ENCODE peak calls at places on chromosomes 2 and 18, in four cellular contexts. C is psoas muscle, J is MM.1S, S is breast epithelium. N is an unnamed sample.

GRCh38 chr2:196989496-196989895 is 63.0 kb upstream of the PGAP1 start:
- DNase-seq in C (no peak), J (no peak), S (no peak), N (no peak)

GRCh38 chr18:58858591-58859468 is 5.8 kb upstream of the ZNF532 start:
- DNase-seq in C (peak; percentile 49), J (no peak), S (no peak), N (no peak)

GRCh38 chr18:46369323-46369722 is 265.1 kb downstream of the HAUS1 start:
- DNase-seq in C (no peak), J (no peak), S (no peak), N (no peak)

GRCh38 chr2:187079901-187080300 is 230.9 kb upstream of the ZSWIM2 start:
- DNase-seq in C (no peak), J (no peak), S (no peak), N (no peak)

GRCh38 chr18:80109676-80110078 is 615 bp downstream of the ADNP2 start:
- DNase-seq in C (peak; percentile 29), J (no peak), S (no peak), N (peak; percentile 65)

GRCh38 chr2:9558948-9559381 is 3.3 kb upstream of the ADAM17 start:
- DNase-seq in C (no peak), J (no peak), S (no peak), N (no peak)

GRCh38 chr2:236666646-236667204 is 97.1 kb downstream of the ACKR3 start:
- DNase-seq in C (no peak), J (no peak), S (no peak), N (no peak)

GRCh38 chr2:37471994-37472393 is 127.6 kb downstream of the QPCT start:
- DNase-seq in C (no peak), J (no peak), S (no peak), N (no peak)

GRCh38 chr2:176784633-176785193 is 427.9 kb upstream of the HNRNPA3 start:
- DNase-seq in C (no peak), J (no peak), S (no peak), N (no peak)

GRCh38 chr2:72917138-72917874 is at the start of gene EMX1:
- DNase-seq in C (peak; percentile 36), J (peak; percentile 88), S (no peak), N (peak; percentile 83)

GRCh38 chr2:240509667-240510512 is 47.9 kb downstream of the ANKMY1 start:
- DNase-seq in C (no peak), J (no peak), S (peak; percentile 20), N (no peak)

GRCh38 chr2:85181844-85182456 is 48.8 kb downstream of the TCF7L1 start:
- DNase-seq in C (no peak), J (no peak), S (no peak), N (peak; percentile 3)

GRCh38 chr2:46718797-46719196 is 196.8 kb downstream of the MCFD2 start:
- DNase-seq in C (no peak), J (no peak), S (no peak), N (no peak)

GRCh38 chr2:149456285-149456684 is 125.9 kb downstream of the LYPD6 start:
- DNase-seq in C (no peak), J (no peak), S (no peak), N (no peak)

GRCh38 chr18:52422985-52423601 is 83.1 kb downstream of the DCC start:
- DNase-seq in C (no peak), J (no peak), S (no peak), N (no peak)

GRCh38 chr2:131635576-131635975 is 107.9 kb downstream of the CCDC74A start:
- DNase-seq in C (no peak), J (no peak), S (no peak), N (no peak)

GRCh38 chr18:23380001-23380550 is 73.0 kb upstream of the RIOK3 start:
- DNase-seq in C (no peak), J (no peak), S (no peak), N (no peak)

GRCh38 chr2:24586955-24587354 is 95.9 kb downstream of the NCOA1 start:
- DNase-seq in C (no peak), J (no peak), S (no peak), N (no peak)

GRCh38 chr2:191811807-191812602 is 34.9 kb downstream of the CAVIN2 start:
- DNase-seq in C (peak; percentile 38), J (peak; percentile 68), S (peak; percentile 56), N (peak; percentile 75)

GRCh38 chr2:165675551-165675968 is 118.5 kb downstream of the GALNT3 start:
- DNase-seq in C (no peak), J (peak; percentile 49), S (no peak), N (no peak)

GRCh38 chr2:25174192-25174861 is 5.9 kb upstream of the POMC start:
- DNase-seq in C (no peak), J (no peak), S (no peak), N (no peak)

GRCh38 chr2:224650815-224651439 is 65.2 kb downstream of the CCDC195 start:
- DNase-seq in C (no peak), J (peak; percentile 49), S (no peak), N (peak; percentile 60)

GRCh38 chr2:211611621-211612020 is 927.0 kb downstream of the ERBB4 start:
- DNase-seq in C (no peak), J (no peak), S (no peak), N (no peak)

GRCh38 chr18:77151791-77152517 is 19.4 kb upstream of the MBP start:
- DNase-seq in C (no peak), J (no peak), S (no peak), N (no peak)

GRCh38 chr18:48996901-48997463 is 46.2 kb upstream of the SMAD7 start:
- DNase-seq in C (no peak), J (no peak), S (no peak), N (no peak)

GRCh38 chr2:240520143-240520973 is 37.4 kb downstream of the ANKMY1 start:
- DNase-seq in C (no peak), J (no peak), S (peak; percentile 50), N (no peak)

GRCh38 chr2:126907671-126908070 is 9.0 kb downstream of the TEX51 start:
- DNase-seq in C (no peak), J (no peak), S (peak; percentile 14), N (no peak)

GRCh38 chr18:62850619-62851306 is 135.4 kb downstream of the PHLPP1 start:
- DNase-seq in C (no peak), J (no peak), S (no peak), N (no peak)

GRCh38 chr18:9737814-9738160 is 29.7 kb downstream of the RAB31 start:
- DNase-seq in C (no peak), J (no peak), S (no peak), N (peak; percentile 44)

GRCh38 chr2:230042195-230042594 is 26.5 kb downstream of the SLC16A14 start:
- DNase-seq in C (no peak), J (no peak), S (no peak), N (no peak)

GRCh38 chr2:188279093-188279445 is 12.6 kb upstream of the GULP1 start:
- DNase-seq in C (no peak), J (no peak), S (no peak), N (no peak)

GRCh38 chr2:233061007-233061590 is 957 bp downstream of the INPP5D start:
- DNase-seq in C (no peak), J (peak; percentile 25), S (peak; percentile 37), N (no peak)

GRCh38 chr2:132911726-132912724 is 242.0 kb upstream of the LYPD1 start:
- DNase-seq in C (no peak), J (no peak), S (no peak), N (no peak)

GRCh38 chr2:54306561-54306960 is 50.5 kb upstream of the TSPYL6 start:
- DNase-seq in C (no peak), J (no peak), S (no peak), N (no peak)

GRCh38 chr2:200788129-200788718 is 23.5 kb upstream of the BZW1 start:
- DNase-seq in C (no peak), J (no peak), S (no peak), N (no peak)

GRCh38 chr2:170816499-170817246 is at the start of gene GAD1:
- DNase-seq in C (peak; percentile 33), J (peak; percentile 75), S (no peak), N (peak; percentile 77)

GRCh38 chr2:54599326-54599710 is 124.1 kb upstream of the EML6 start:
- DNase-seq in C (no peak), J (no peak), S (no peak), N (no peak)

GRCh38 chr2:195863121-195863520 is 205.5 kb downstream of the DNAH7 start:
- DNase-seq in C (no peak), J (no peak), S (no peak), N (no peak)
- H3K4me3 ChIP-seq in C (no peak overlapping the region), J (no peak overlapping the region), S (no peak overlapping the region), N (no peak overlapping the region)

DNA sequence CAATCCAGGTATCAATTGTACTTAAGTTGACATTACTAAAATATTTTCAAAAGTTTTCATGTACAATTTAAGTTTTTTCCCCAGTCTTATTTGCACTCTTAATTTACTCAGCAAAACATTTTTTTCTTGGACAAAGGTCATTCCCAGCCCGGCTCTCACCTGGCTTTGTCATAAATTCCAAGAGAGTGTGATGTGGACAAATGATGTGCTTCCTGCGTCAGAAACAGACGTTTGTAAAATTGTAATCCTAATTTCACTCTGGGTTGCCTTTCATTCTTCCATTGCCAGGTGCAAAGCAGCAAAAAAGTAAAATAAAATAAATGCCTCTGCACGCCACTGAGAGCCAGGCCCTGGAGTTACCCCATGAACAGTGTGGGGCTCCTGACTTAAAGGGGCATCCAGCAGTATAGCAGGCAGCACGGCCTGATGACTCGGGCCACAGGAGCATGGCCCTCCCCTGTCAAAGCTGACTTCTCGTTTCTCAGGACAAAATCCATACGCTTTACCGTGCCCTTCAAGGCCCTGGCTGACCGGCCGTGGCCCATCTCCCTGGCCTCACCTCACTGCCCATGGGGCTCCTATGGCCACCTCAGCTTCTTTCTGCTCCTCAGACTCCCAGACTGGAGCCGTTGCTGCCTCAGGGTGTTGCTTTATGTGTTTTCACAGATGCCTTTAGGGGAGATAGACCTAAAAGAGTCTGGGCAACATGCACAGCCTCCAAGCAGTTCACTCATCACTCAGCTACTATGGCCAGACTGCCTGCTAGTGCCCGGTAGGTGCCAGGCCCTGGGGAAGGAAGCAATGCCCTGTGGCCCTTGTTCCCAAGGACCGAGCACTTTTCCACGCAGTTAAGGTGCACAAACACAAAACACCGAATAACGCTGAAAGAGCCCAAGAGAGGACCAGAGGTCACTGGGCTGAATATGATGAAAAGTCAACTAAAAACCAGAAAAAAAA is 7.6 kb upstream of the TMEM185B start:
- DNase-seq in C (no peak), J (no peak), S (peak; percentile 46), N (no peak)
- H3K4me3 ChIP-seq in C (peak overlapping the region; percentile 60), J (peak overlapping the region; percentile 72), S (no peak overlapping the region), N (no peak overlapping the region)

DNA sequence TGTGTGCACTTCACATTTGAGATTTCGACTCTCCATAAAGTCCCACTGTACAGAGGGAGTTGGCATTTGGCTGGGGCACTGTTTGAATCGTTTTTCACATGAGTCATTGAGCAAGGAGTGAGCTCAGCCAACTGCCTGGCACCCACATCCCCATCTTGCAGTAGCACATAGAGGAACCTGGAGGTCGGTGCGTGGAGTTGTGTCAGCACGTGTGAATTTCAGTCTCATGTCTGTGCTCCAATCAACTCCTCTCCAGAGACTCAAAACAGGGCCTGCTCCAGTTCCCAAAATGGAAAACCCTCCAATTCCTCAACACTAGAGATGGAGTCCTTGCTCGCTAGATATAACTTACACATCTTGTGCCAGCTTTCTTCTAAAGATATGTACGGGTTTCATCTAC is 126.8 kb upstream of the CAPN13 start:
- DNase-seq in C (no peak), J (no peak), S (no peak), N (no peak)
- H3K4me3 ChIP-seq in C (no peak overlapping the region), J (no peak overlapping the region), S (no peak overlapping the region), N (no peak overlapping the region)

DNA sequence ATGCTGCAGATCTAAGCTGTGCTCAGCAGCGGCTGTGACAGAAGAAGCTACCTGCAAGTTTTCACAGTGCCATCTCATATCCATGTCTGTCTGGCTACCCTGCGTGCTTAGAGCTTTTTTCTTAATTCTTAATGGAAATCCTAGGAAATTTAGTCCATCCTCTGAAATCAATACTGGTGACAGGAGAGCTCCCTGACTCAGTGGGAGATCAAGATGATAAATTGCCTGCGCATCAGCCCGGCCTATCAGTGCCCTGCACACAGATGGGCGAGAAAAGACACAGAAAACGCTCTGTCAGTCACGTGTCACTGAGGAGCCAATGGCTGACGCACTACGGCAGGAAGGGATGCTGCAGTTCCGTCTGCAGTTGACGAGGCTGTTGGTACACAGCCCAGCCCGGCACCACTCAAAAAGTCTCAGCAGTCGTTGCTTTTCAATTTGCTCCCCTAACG is 819.6 kb upstream of the FSHR start:
- DNase-seq in C (peak; percentile 39), J (peak; percentile 85), S (peak; percentile 59), N (no peak)
- H3K4me3 ChIP-seq in C (no peak overlapping the region), J (peak overlapping the region; percentile 60), S (peak overlapping the region; percentile 69), N (no peak overlapping the region)